ENCODE peak calls at places on chromosomes 12 and 14, in seven cellular contexts. K is lower leg skin; L is activated naive CD4-positive, alpha-beta T cell treated with anti-CD3 and anti-CD28 coated beads, Interleukin-2, amount 50 U/mL, for 16 hours; E is NCI-H1092 treated with DMSO at 0.1 percent for 48 hours; Y is renal cortical epithelial cell; F is D721Med; B is endodermal cell. S is an unnamed sample.

GRCh38 chr12:115407036-115407435 is 723.1 kb upstream of the TBX3 start:
- DNase-seq in B (no peak), L (no peak), Y (no peak), F (no peak), E (peak; percentile 52), K (no peak), S (no peak)

GRCh38 chr12:71157601-71158233 is at the start of gene TSPAN8:
- DNase-seq in E (peak; percentile 86), F (no peak), B (no peak), K (no peak), L (no peak), Y (peak; percentile 60), S (no peak)

GRCh38 chr12:123069436-123070266 is 81.2 kb downstream of the PITPNM2 start:
- DNase-seq in B (no peak), K (no peak), L (no peak), Y (no peak), E (no peak), F (no peak), S (no peak)

GRCh38 chr14:37061697-37062096 is 110.7 kb downstream of the SLC25A21 start:
- DNase-seq in L (no peak), Y (no peak), E (peak; percentile 28), F (no peak), B (no peak), K (no peak), S (no peak)

GRCh38 chr12:105476616-105477015 is 146.1 kb downstream of the C12orf75 start:
- DNase-seq in F (no peak), K (no peak), E (no peak), L (no peak), Y (no peak), B (no peak), S (no peak)

GRCh38 chr12:107759410-107759809 is 1.5 kb downstream of the PRDM4 start:
- DNase-seq in B (no peak), K (no peak), Y (peak; percentile 94), F (no peak), L (peak; percentile 20), E (no peak), S (no peak)

GRCh38 chr12:15996948-15997347 is 85.8 kb downstream of the DERA start:
- DNase-seq in L (no peak), F (no peak), Y (no peak), K (no peak), E (no peak), B (no peak), S (no peak)

GRCh38 chr14:50067723-50068495 is 48.5 kb downstream of the VCPKMT start:
- DNase-seq in L (no peak), Y (peak; percentile 87), K (peak; percentile 60), B (no peak), F (no peak), E (no peak), S (no peak)

GRCh38 chr14:32468955-32469354 is 139.9 kb downstream of the AKAP6 start:
- DNase-seq in E (no peak), K (no peak), B (no peak), Y (peak; percentile 95), F (no peak), L (no peak), S (no peak)

GRCh38 chr14:39812532-39813320 is 380.5 kb upstream of the FBXO33 start:
- DNase-seq in F (no peak), B (no peak), Y (no peak), K (no peak), L (no peak), E (no peak), S (no peak)

GRCh38 chr12:116603516-116603915 is 44.3 kb downstream of the MAP1LC3B2 start:
- DNase-seq in E (no peak), Y (no peak), F (no peak), B (no peak), L (no peak), K (no peak), S (no peak)

GRCh38 chr14:92553456-92553855 is 39.9 kb downstream of the RIN3 start:
- DNase-seq in Y (peak; percentile 22), E (no peak), F (no peak), B (peak; percentile 63), K (no peak), L (no peak), S (no peak)

GRCh38 chr12:127306604-127307215 is 960.3 kb upstream of the TMEM132C start:
- DNase-seq in F (no peak), K (no peak), E (no peak), B (no peak), Y (peak; percentile 68), L (no peak), S (no peak)

GRCh38 chr12:52264435-52264825 is 10.0 kb upstream of the KRT86 start:
- DNase-seq in L (no peak), Y (no peak), K (no peak), F (no peak), B (no peak), E (no peak), S (no peak)

GRCh38 chr14:101781240-101782061 is 19.9 kb downstream of the PPP2R5C start:
- DNase-seq in Y (no peak), F (no peak), K (peak; percentile 87), E (peak; percentile 21), L (peak; percentile 44), B (peak; percentile 67), S (no peak)

GRCh38 chr14:54366726-54367707 is 29.8 kb upstream of the CDKN3 start:
- DNase-seq in B (peak; percentile 86), L (peak; percentile 25), Y (peak; percentile 92), E (peak; percentile 66), F (no peak), K (no peak), S (no peak)

GRCh38 chr14:58955294-58955821 is 233.1 kb upstream of the DAAM1 start:
- DNase-seq in Y (no peak), K (no peak), F (no peak), L (no peak), B (peak; percentile 58), E (no peak), S (no peak)